ENCODE peak calls at places on chromosomes 11 and 22, in eight cellular contexts. I, X, D, J, Y, R, P and K are unnamed samples.

GRCh38 chr11:119356349-119357031 is 10.0 kb upstream of the MFRP start:
- DNase-seq in I (peak), X (no peak), D (peak), J (peak), Y (peak), R (peak), P (peak), K (peak)

GRCh38 chr22:28656156-28656555 is 23.5 kb downstream of the TTC28 start:
- DNase-seq in I (no peak), X (no peak), D (no peak), J (no peak), Y (no peak), R (no peak), P (no peak), K (no peak)

GRCh38 chr11:112459001-112459400 is 198.3 kb upstream of the PLET1 start:
- DNase-seq in I (no peak), X (no peak), D (no peak), J (no peak), Y (no peak), R (no peak), P (no peak), K (no peak)

GRCh38 chr11:64753019-64753379 is 6.8 kb downstream of the PYGM start:
- DNase-seq in I (no peak), X (no peak), D (no peak), J (no peak), Y (no peak), R (no peak), P (no peak), K (no peak)

GRCh38 chr22:33648478-33648877 is 271.8 kb downstream of the LARGE1 start:
- DNase-seq in I (no peak), X (no peak), D (no peak), J (no peak), Y (no peak), R (no peak), P (no peak), K (no peak)

GRCh38 chr11:122668562-122669090 is 13.1 kb downstream of the UBASH3B start:
- DNase-seq in I (peak), X (peak), D (no peak), J (no peak), Y (no peak), R (no peak), P (no peak), K (no peak)

GRCh38 chr22:38570841-38571364 is 920 bp upstream of the DMC1 start:
- DNase-seq in I (peak), X (peak), D (peak), J (peak), Y (peak), R (no peak), P (peak), K (no peak)

GRCh38 chr11:76135491-76135890 is 70.8 kb downstream of the WNT11 start:
- DNase-seq in I (no peak), X (no peak), D (no peak), J (no peak), Y (no peak), R (no peak), P (no peak), K (no peak)

GRCh38 chr11:91305402-91305801 is 919.2 kb upstream of the FAT3 start:
- DNase-seq in I (no peak), X (no peak), D (no peak), J (no peak), Y (no peak), R (no peak), P (no peak), K (no peak)